ENCODE peak calls at places on chromosomes 6 and 20, in nine cellular contexts. S is Peyer's patch, D is choroid plexus epithelial cell, J is astrocyte of the spinal cord, R is spleen, F is dorsolateral prefrontal cortex, Q is H1, I is GM06990, X is OCI-LY7. G is an unnamed sample.

GRCh38 chr6:164827537-164827936 is 481.9 kb downstream of the C6orf118 start:
- DNase-seq in Q (no peak), I (no peak), S (no peak), X (no peak), R (no peak), D (no peak), F (no peak), J (no peak), G (no peak)

GRCh38 chr6:7108964-7109836 is 1.4 kb downstream of the RREB1 start:
- DNase-seq in X (peak), S (peak), Q (no peak), R (peak), D (peak), F (no peak), I (peak), J (peak), G (peak)

GRCh38 chr20:63836335-63837133 is 5.5 kb upstream of the ZBTB46 start:
- DNase-seq in R (no peak), S (no peak), J (no peak), I (no peak), Q (no peak), X (no peak), F (no peak), D (no peak), G (no peak)

GRCh38 chr20:13389115-13389514 is 168.0 kb downstream of the ISM1 start:
- DNase-seq in X (no peak), D (no peak), J (no peak), R (no peak), F (no peak), S (no peak), I (no peak), Q (no peak), G (no peak)

GRCh38 chr6:91149914-91150674 is 563.2 kb upstream of the MAP3K7 start:
- DNase-seq in D (peak), X (no peak), R (no peak), Q (no peak), I (no peak), S (no peak), J (peak), F (no peak), G (no peak)

GRCh38 chr20:31821427-31821826 is 2.3 kb downstream of the MYLK2 start:
- DNase-seq in Q (no peak), F (no peak), R (no peak), I (no peak), X (no peak), S (no peak), J (no peak), D (no peak), G (no peak)

GRCh38 chr20:5770240-5770986 is 20.2 kb downstream of the SHLD1 start:
- DNase-seq in D (peak), F (no peak), X (peak), Q (no peak), S (no peak), I (no peak), J (peak), R (no peak), G (no peak)

GRCh38 chr6:85482206-85483040 is 32.5 kb downstream of the NT5E start:
- DNase-seq in I (no peak), S (no peak), R (no peak), F (no peak), X (no peak), D (no peak), Q (no peak), J (no peak), G (no peak)

GRCh38 chr6:26121141-26122004 is 34.1 kb downstream of the HFE start:
- DNase-seq in R (no peak), J (peak), D (peak), S (no peak), I (no peak), Q (no peak), F (no peak), X (no peak), G (no peak)

GRCh38 chr6:31075528-31075927 is 36.8 kb downstream of the C6orf15 start:
- DNase-seq in S (no peak), Q (no peak), J (peak), F (no peak), I (no peak), R (no peak), D (peak), X (no peak), G (no peak)

GRCh38 chr6:136230219-136230980 is 19.7 kb downstream of the MTFR2 start:
- DNase-seq in R (no peak), J (no peak), F (no peak), I (no peak), X (no peak), Q (no peak), S (no peak), D (peak), G (no peak)

GRCh38 chr6:27002447-27002846 is 245.1 kb upstream of the PRSS16 start:
- DNase-seq in F (no peak), I (no peak), Q (no peak), D (no peak), X (no peak), R (no peak), S (no peak), J (no peak), G (no peak)

GRCh38 chr20:21365771-21366170 is 31.6 kb downstream of the NKX2-4 start:
- DNase-seq in F (no peak), S (no peak), D (no peak), R (no peak), Q (no peak), X (no peak), J (no peak), I (no peak), G (no peak)

GRCh38 chr6:30169658-30170614 is 6.6 kb downstream of the TRIM15 start:
- DNase-seq in Q (no peak), J (peak), F (no peak), X (peak), S (no peak), I (no peak), R (no peak), D (peak), G (no peak)

GRCh38 chr6:107965746-107966145 is 7.7 kb upstream of the SEC63 start:
- DNase-seq in F (no peak), S (no peak), Q (no peak), J (no peak), I (no peak), R (no peak), X (no peak), D (peak), G (no peak)

GRCh38 chr6:44851176-44851575 is 463.7 kb downstream of the CDC5L start:
- DNase-seq in D (peak), I (no peak), F (no peak), R (no peak), X (no peak), J (peak), Q (no peak), S (no peak), G (no peak)

DNA sequence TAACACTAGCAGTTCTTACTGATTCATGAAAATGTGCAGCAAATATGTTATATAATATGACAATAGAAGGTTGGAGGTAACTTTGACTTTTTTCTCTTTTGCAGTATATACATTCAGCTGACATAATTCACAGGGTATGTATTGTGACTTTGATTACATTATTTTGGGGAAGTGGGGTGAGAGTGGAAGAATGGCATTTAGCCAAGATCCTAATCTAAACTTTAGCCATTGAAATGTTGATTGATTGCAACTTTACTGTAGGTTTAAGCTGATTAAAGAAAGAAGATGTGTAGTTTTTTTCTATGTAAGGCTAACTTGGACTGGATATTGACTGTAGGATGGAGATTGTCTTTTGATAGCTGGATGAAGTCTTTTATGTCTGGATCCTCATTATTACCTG is 46.0 kb downstream of the MAPK14 start:
- DNase-seq in D (no peak), X (no peak), F (no peak), S (no peak), Q (no peak), R (no peak), J (no peak), I (no peak), G (no peak)
- TF ChIP-seq CTCF in D (no peak), X (peak), F (no peak), S (no peak), Q (no peak), R (no peak), J (no peak), I (no peak), G (no peak)

GRCh38 chr6:117404548-117404947 is 21.2 kb downstream of the ROS1 start:
- DNase-seq in J (peak), I (no peak), R (no peak), X (no peak), D (peak), F (no peak), S (no peak), Q (no peak), G (no peak)
- TF ChIP-seq CTCF in J (peak), I (no peak), R (no peak), X (peak), D (peak), F (no peak), S (no peak), Q (no peak), G (no peak)

GRCh38 chr20:37669773-37670236 is 24.0 kb upstream of the CTNNBL1 start:
- DNase-seq in D (no peak), Q (no peak), S (no peak), I (no peak), X (no peak), R (no peak), F (no peak), J (no peak), G (no peak)
- TF ChIP-seq CTCF in D (no peak), Q (no peak), S (no peak), I (no peak), X (no peak), R (no peak), F (no peak), J (no peak), G (no peak)

DNA sequence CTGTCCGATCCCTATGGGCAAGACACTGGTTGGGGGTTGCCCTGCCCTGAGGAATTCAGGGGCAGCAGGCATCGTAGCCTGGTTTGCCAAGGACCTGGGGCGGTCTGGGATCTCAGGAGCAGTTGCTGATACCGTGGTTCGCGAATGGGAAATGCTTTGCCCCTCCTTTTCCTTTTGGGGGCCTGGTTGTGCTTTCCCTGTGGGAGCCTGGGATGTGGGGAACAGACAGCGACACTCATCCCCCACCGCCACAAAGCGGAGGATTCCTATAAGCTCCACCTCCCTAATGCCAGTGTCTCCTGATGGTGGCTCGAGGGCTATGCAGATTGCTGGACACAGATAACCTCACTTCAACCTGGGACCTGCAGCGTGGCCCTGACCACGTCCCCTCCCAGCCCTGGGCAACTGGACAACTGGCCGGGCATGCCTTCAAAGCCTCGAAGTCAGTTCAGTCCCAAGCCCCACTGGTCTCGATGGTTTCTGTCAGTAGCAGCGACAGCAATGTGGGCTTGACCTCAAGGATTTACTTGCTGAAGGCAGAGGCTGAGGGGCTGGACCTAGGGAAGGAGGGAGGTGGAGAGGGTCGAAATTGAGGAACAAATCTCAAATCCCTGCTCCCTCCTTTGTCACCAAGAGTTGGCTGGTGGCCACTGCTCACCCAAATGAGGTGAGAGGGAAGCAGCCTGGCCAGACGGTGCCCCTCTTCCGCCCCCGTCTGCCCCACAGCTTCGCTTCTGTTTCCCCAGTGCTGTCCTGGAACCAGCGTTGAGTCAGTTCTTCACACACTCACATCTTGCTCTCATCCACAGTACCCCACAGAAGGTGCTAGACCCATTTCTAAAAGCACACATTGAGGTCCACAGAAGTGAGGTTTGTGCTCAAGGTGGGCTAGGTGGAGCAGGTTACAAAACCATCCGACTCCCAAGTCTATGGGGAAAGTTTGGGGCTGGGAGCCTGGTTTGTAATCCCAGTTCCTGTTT is 3.5 kb downstream of the CEBPB start:
- DNase-seq in F (no peak), D (peak), S (no peak), R (no peak), J (peak), X (no peak), Q (no peak), I (no peak), G (no peak)
- TF ChIP-seq CTCF in F (no peak), D (no peak), S (no peak), R (no peak), J (no peak), X (no peak), Q (no peak), I (no peak), G (no peak)

DNA sequence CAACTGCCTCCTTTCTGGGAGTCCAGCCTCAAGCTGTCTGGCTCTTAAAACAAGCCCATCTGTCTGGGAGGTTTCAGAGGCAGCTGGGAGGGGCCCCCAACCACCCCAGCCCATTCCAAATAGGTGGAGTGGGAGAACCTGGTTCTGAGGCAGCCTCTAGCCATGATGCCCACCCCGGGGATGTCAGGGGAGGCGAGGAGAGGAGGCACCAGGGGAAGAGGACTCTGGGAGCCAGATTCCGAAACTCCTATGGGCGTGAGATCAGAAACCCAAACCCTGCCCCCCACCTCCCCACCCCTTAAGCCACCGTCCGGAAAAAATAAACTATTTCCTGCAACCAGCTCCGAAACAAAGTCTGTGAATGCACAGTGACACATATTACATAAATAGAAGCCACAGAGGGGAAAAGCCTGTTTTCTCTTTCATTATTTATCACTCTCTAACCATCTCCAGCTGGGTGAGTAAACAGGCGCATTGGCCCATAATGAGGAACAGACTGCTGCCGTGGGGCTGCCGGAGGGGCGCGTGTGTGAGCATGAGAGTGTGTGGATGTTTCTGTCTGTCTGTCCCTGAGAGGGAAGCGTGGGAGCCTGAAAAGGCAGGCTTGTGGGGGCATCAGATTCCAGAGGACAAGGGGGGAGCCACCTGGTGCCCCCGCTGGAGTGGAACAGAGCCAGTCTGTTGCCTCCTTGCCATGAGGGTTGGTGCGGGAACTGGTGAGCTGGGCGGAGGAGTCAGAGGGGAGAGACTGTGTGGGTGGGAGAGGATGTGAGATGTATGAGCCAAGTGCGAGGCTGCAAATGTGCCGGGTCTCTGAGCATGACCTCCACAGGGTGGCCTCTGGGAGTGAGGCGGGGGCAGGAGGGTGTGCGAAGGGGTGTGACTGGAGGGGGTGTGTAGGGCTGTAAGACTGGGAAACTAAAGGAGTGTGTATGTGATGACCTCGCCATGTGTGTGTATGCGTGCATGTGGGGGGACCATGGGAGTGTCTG is 14.3 kb upstream of the FOXP4 start:
- DNase-seq in R (peak), X (peak), D (peak), I (peak), Q (no peak), J (peak), F (no peak), S (peak), G (no peak)
- TF ChIP-seq CTCF in R (no peak), X (no peak), D (no peak), I (no peak), Q (no peak), J (no peak), F (no peak), S (no peak), G (no peak)

GRCh38 chr20:41800040-41800439 is 181.9 kb upstream of the CHD6 start:
- DNase-seq in D (no peak), R (no peak), S (no peak), J (no peak), Q (no peak), X (peak), F (no peak), I (no peak), G (no peak)
- TF ChIP-seq CTCF in D (no peak), R (no peak), S (no peak), J (no peak), Q (no peak), X (no peak), F (no peak), I (no peak), G (no peak)

DNA sequence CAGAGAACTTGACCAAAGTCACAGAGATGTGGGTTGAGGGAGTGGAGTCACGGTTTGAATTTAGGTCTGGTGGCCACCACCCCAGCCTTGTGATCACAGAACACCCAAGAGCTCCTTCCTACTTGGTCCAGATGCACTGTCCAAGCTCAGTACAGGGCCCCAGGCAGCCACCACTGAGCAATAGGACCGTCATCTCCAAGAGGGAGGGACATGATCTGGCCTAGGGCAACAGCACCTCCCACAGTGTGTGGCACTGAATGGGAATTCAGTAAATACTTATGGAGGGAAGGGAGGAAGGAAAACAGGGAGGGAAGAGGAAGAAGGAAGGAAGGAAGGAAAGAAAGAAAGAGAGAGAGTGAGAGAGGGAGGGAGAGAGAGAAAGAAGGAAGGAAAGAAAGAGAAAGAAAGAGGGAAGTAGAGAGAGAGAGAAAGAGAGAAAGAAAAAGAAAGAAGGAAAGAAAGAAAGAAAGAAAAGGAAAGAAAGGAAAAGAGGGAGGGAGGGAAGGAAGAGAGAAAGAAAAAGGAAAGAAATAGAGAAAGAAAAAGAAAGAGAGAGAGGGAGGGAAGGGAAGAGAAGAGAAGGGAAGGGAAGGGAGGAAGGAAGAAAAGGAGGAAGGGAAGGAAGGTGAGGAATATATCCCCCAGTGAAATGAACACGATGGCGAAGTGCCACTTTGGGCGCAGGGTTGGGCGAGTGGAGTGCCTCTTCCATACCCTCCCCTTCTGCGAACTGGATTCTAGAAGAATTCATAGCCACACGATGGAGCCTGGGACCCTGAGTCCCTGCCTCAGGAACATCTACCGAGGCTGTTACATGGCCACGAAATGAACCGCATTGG is 243.7 kb downstream of the TFAP2C start:
- DNase-seq in D (no peak), J (no peak), F (no peak), R (no peak), I (no peak), Q (no peak), S (no peak), X (no peak), G (no peak)
- TF ChIP-seq CTCF in D (no peak), J (no peak), F (no peak), R (no peak), I (no peak), Q (no peak), S (no peak), X (peak), G (no peak)

GRCh38 chr6:157669747-157670216 is 153.3 kb upstream of the SNX9 start:
- DNase-seq in F (peak), X (no peak), S (peak), D (peak), J (peak), I (no peak), Q (peak), R (peak), G (no peak)
- TF ChIP-seq CTCF in F (peak), X (no peak), S (peak), D (peak), J (peak), I (no peak), Q (peak), R (no peak), G (no peak)

GRCh38 chr20:48012401-48012974 is 227.2 kb upstream of the SULF2 start:
- DNase-seq in D (peak), J (peak), F (no peak), X (peak), I (no peak), Q (no peak), R (no peak), S (no peak), G (no peak)
- TF ChIP-seq CTCF in D (peak), J (no peak), F (no peak), X (peak), I (no peak), Q (peak), R (no peak), S (no peak), G (no peak)

G was measured in CD14-positive monocyte.